ENCODE peak calls at places on chromosomes 2 and 18, in four cellular contexts. N is heart left ventricle, V is fibroblast of lung, M is astrocyte. O is an unnamed sample.

GRCh38 chr2:128832946-128833560 is 514.4 kb upstream of the HS6ST1 start:
- DNase-seq in M (no peak), N (no peak), V (no peak), O (no peak)

GRCh38 chr2:148901142-148901541 is 26.1 kb downstream of the KIF5C start:
- DNase-seq in M (no peak), V (no peak), N (no peak), O (no peak)

GRCh38 chr18:27843783-27844415 is 333.0 kb downstream of the CDH2 start:
- DNase-seq in N (no peak), V (peak; percentile 87), M (peak; percentile 84), O (peak; percentile 46)

GRCh38 chr2:30373881-30374302 is 73.2 kb upstream of the LCLAT1 start:
- DNase-seq in M (peak; percentile 68), N (no peak), V (peak; percentile 77), O (peak; percentile 39)

GRCh38 chr2:3785890-3786273 is 82.5 kb downstream of the DCDC2C start:
- DNase-seq in V (no peak), M (no peak), N (no peak), O (no peak)

GRCh38 chr2:113181491-113182051 is 7.8 kb downstream of the PSD4 start:
- DNase-seq in N (no peak), M (no peak), V (no peak), O (no peak)

GRCh38 chr18:73043231-73044000 is 175.6 kb upstream of the NETO1 start:
- DNase-seq in M (no peak), N (no peak), V (no peak), O (no peak)

GRCh38 chr2:201882353-201883095 is 76.2 kb downstream of the CDK15 start:
- DNase-seq in M (peak; percentile 63), N (peak; percentile 56), V (peak; percentile 74), O (no peak)

GRCh38 chr2:9481257-9481922 is 7.0 kb downstream of the IAH1 start:
- DNase-seq in N (no peak), V (peak; percentile 79), M (peak; percentile 67), O (no peak)

GRCh38 chr2:70895998-70896764 is 39.5 kb upstream of the ATP6V1B1 start:
- DNase-seq in V (no peak), M (no peak), N (no peak), O (no peak)

GRCh38 chr2:109195193-109196045 is 66.4 kb downstream of the SH3RF3 start:
- DNase-seq in M (no peak), N (peak; percentile 74), V (no peak), O (no peak)

GRCh38 chr2:222353998-222354397 is 55.2 kb upstream of the PAX3 start:
- DNase-seq in N (no peak), V (no peak), M (no peak), O (no peak)

GRCh38 chr2:155010925-155011324 is 312.4 kb downstream of the KCNJ3 start:
- DNase-seq in N (no peak), V (no peak), M (no peak), O (no peak)

GRCh38 chr18:48763714-48764100 is 187.1 kb downstream of the SMAD7 start:
- DNase-seq in V (no peak), M (no peak), N (no peak), O (no peak)

GRCh38 chr2:28544405-28544914 is 48.6 kb downstream of the PLB1 start:
- DNase-seq in M (no peak), V (no peak), N (no peak), O (no peak)

GRCh38 chr2:168432565-168433186 is 23.4 kb upstream of the CERS6 start:
- DNase-seq in N (no peak), M (no peak), V (no peak), O (no peak)

GRCh38 chr18:36315736-36316135 is 18.2 kb downstream of the FHOD3 start:
- DNase-seq in M (peak; percentile 80), V (peak; percentile 87), N (no peak), O (no peak)

GRCh38 chr2:201607568-201607967 is 35.7 kb downstream of the TMEM237 start:
- DNase-seq in V (no peak), M (no peak), N (no peak), O (no peak)

GRCh38 chr2:182870227-182870626 is 3.8 kb upstream of the FRZB start:
- DNase-seq in V (no peak), N (no peak), M (no peak), O (no peak)

GRCh38 chr2:105576440-105577241 is 168.1 kb upstream of the NCK2 start:
- DNase-seq in M (peak; percentile 39), N (peak; percentile 34), V (peak; percentile 43), O (peak; percentile 69)

GRCh38 chr2:152609699-152610098 is 107.6 kb downstream of the PRPF40A start:
- DNase-seq in V (no peak), M (no peak), N (no peak), O (no peak)

GRCh38 chr2:28692411-28692810 is 59.2 kb upstream of the PPP1CB start:
- DNase-seq in N (no peak), M (no peak), V (no peak), O (no peak)

GRCh38 chr2:86488561-86489250 is 47.5 kb downstream of the KDM3A start:
- DNase-seq in N (no peak), M (no peak), V (no peak), O (no peak)

GRCh38 chr2:158629116-158629515 is 166.0 kb upstream of the DAPL1 start:
- DNase-seq in N (no peak), V (no peak), M (no peak), O (no peak)

GRCh38 chr2:229392214-229392613 is 121.1 kb upstream of the PID1 start:
- DNase-seq in M (peak; percentile 89), N (no peak), V (peak; percentile 86), O (no peak)

GRCh38 chr2:183495589-183496267 is 371.5 kb downstream of the NUP35 start:
- DNase-seq in M (no peak), N (no peak), V (no peak), O (no peak)

GRCh38 chr18:62784966-62785413 is 69.6 kb downstream of the PHLPP1 start:
- DNase-seq in M (peak; percentile 77), V (peak; percentile 80), N (peak; percentile 52), O (no peak)

GRCh38 chr18:36035253-36035652 is 32.1 kb downstream of the RPRD1A start:
- DNase-seq in M (peak; percentile 51), V (peak; percentile 58), N (no peak), O (no peak)

GRCh38 chr2:9761547-9761946 is 81.7 kb upstream of the TAF1B start:
- DNase-seq in V (no peak), M (no peak), N (no peak), O (no peak)

GRCh38 chr2:26561918-26562810 is 79.0 kb downstream of the CIB4 start:
- DNase-seq in V (peak; percentile 30), M (peak; percentile 2), N (peak; percentile 68), O (peak; percentile 59)

GRCh38 chr2:168422584-168422983 is 33.5 kb upstream of the CERS6 start:
- DNase-seq in M (no peak), N (no peak), V (no peak), O (no peak)

DNA sequence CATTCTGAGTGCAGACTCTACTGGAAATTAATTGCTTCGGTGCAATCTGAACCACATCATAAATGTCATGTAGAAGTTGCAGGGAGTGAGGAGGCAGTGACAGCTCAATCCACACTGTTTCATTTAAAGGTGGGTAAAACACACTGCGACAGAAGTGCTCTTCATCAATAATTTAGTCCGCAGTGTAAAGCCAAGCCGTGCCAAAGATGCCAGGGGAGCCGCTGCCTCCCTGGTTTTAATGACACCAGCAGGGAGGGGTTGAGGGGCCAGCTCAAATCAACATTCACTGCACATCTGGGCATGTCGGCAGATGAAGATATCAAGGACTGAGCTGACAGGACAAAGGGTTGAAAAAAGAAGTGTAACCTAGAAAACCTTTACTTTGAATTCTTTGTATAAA is 305.7 kb upstream of the VRK2 start:
- DNase-seq in M (no peak), N (no peak), V (no peak), O (no peak)
- TF ChIP-seq CTCF in M (no peak), N (no peak), V (no peak), O (no peak)

GRCh38 chr18:55502346-55502710 is 85.7 kb downstream of the TCF4 start:
- DNase-seq in N (no peak), M (peak; percentile 58), V (peak; percentile 64), O (no peak)

GRCh38 chr18:55503167-55503820 is 84.7 kb downstream of the TCF4 start:
- DNase-seq in N (no peak), V (peak; percentile 87), M (peak; percentile 84), O (no peak)

GRCh38 chr18:55499526-55499925 is 88.5 kb downstream of the TCF4 start:
- DNase-seq in M (no peak), N (no peak), V (no peak), O (no peak)

GRCh38 chr18:55500316-55501086 is 87.5 kb downstream of the TCF4 start:
- DNase-seq in N (no peak), V (peak; percentile 97), M (peak; percentile 97), O (peak; percentile 1)

DNA sequence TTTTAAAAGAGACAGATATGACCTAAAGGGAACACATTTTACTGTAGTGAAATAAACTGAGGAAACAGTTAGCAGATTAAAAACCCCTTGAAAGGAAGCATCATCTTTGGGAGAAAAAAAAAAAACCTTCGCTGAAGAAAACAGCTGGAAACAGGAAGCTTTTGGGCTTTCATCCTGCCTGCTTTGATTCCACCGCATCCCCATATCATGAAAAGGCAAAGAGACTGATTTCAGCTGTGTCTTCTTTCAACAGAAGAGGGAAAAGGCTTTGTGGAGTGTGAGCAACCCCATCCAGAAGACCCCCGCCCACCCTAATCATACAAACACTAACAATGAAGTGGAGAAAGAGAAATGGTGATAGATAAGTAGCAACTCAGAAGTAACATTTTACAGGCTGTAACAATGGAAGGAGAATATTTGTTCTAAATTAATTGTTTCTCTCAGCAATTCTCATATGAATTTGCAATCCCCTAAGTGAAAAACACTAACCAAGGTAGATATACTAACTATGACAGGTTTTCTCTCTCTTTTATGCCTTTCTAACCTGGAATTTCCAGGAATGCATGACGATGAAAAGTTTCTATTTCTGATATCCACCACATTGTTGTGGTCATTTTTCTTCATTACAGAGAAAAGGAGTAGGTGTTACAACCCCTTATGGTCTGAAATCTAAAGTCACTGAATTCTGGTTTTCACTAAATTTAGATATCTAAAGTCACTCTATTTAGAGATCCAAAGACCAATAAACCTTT is 86.2 kb downstream of the TCF4 start:
- DNase-seq in M (peak; percentile 82), N (no peak), V (peak; percentile 83), O (no peak)
- H3K27ac ChIP-seq in M (peak overlapping the region; percentile 91), N (peak overlapping the region; percentile 36), V (peak overlapping the region; percentile 64), O (no peak overlapping the region)

GRCh38 chr2:237026981-237027711 is 58.5 kb upstream of the COPS8 start:
- DNase-seq in M (peak; percentile 56), N (peak; percentile 73), V (peak; percentile 65), O (peak; percentile 53)
- TF ChIP-seq CTCF in M (peak; percentile 93), N (peak; percentile 62), V (peak; percentile 69), O (peak; percentile 69)

GRCh38 chr18:47075098-47075883 is 39.9 kb upstream of the ELOA2 start:
- DNase-seq in V (peak; percentile 22), N (no peak), M (peak; percentile 5), O (peak; percentile 51)

GRCh38 chr18:47080872-47081271 is 45.5 kb upstream of the ELOA2 start:
- DNase-seq in V (no peak), N (no peak), M (no peak), O (no peak)

GRCh38 chr18:47077111-47077510 is 41.7 kb upstream of the ELOA2 start:
- DNase-seq in M (no peak), V (no peak), N (no peak), O (no peak)
- H3K27ac ChIP-seq in M (no peak overlapping the region), V (no peak overlapping the region), N (no peak overlapping the region), O (no peak overlapping the region)

O was measured in RWPE1.